ENCODE peak calls at places on chromosomes 16 and 17, in six cellular contexts. One of them, this sample, is unnamed.

GRCh38 chr17:27756467-27757371 is 43.6 kb downstream of the NOS2 start:
- DNase-seq in RWPE1: no peak
- DNase-seq in HT-29: peak; percentile 67
- DNase-seq in thyroid gland: peak; percentile 55
- DNase-seq in dorsolateral prefrontal cortex: peak; percentile 56
- DNase-seq in retinal pigment epithelial cell: no peak
- DNase-seq in this sample: peak; percentile 59

GRCh38 chr17:73760186-73760758 is 116.0 kb upstream of the SDK2 start:
- DNase-seq in RWPE1: no peak
- DNase-seq in HT-29: no peak
- DNase-seq in thyroid gland: no peak
- DNase-seq in dorsolateral prefrontal cortex: no peak
- DNase-seq in retinal pigment epithelial cell: no peak
- DNase-seq in this sample: no peak

GRCh38 chr17:78174332-78174869 is 6.0 kb downstream of the SYNGR2 start:
- DNase-seq in RWPE1: no peak
- DNase-seq in HT-29: peak; percentile 93
- DNase-seq in thyroid gland: peak; percentile 95
- DNase-seq in dorsolateral prefrontal cortex: peak; percentile 92
- DNase-seq in retinal pigment epithelial cell: no peak
- DNase-seq in this sample: peak; percentile 51

GRCh38 chr16:13441675-13442074 is 478.3 kb upstream of the ERCC4 start:
- DNase-seq in RWPE1: no peak
- DNase-seq in HT-29: no peak
- DNase-seq in thyroid gland: no peak
- DNase-seq in dorsolateral prefrontal cortex: no peak
- DNase-seq in retinal pigment epithelial cell: no peak
- DNase-seq in this sample: no peak

GRCh38 chr17:35284955-35285354 is 42.1 kb downstream of the SLFN5 start:
- DNase-seq in RWPE1: no peak
- DNase-seq in HT-29: no peak
- DNase-seq in thyroid gland: no peak
- DNase-seq in dorsolateral prefrontal cortex: no peak
- DNase-seq in retinal pigment epithelial cell: no peak
- DNase-seq in this sample: no peak

GRCh38 chr16:15055141-15056053 is 477 bp downstream of the NTAN1 start:
- DNase-seq in RWPE1: peak; percentile 14
- DNase-seq in HT-29: no peak
- DNase-seq in thyroid gland: no peak
- DNase-seq in dorsolateral prefrontal cortex: peak; percentile 22
- DNase-seq in retinal pigment epithelial cell: no peak
- DNase-seq in this sample: peak; percentile 91

GRCh38 chr16:86390335-86390734 is 120.0 kb upstream of the FOXF1 start:
- DNase-seq in RWPE1: no peak
- DNase-seq in HT-29: no peak
- DNase-seq in thyroid gland: no peak
- DNase-seq in dorsolateral prefrontal cortex: no peak
- DNase-seq in retinal pigment epithelial cell: no peak
- DNase-seq in this sample: no peak

GRCh38 chr16:23397464-23397863 is 55.5 kb downstream of the COG7 start:
- DNase-seq in RWPE1: no peak
- DNase-seq in HT-29: no peak
- DNase-seq in thyroid gland: no peak
- DNase-seq in dorsolateral prefrontal cortex: no peak
- DNase-seq in retinal pigment epithelial cell: no peak
- DNase-seq in this sample: no peak

GRCh38 chr16:11135167-11135973 is 120.6 kb downstream of the SOCS1 start:
- DNase-seq in RWPE1: peak; percentile 53
- DNase-seq in HT-29: no peak
- DNase-seq in thyroid gland: no peak
- DNase-seq in dorsolateral prefrontal cortex: no peak
- DNase-seq in retinal pigment epithelial cell: no peak
- DNase-seq in this sample: no peak

GRCh38 chr17:56806949-56807348 is 26.8 kb downstream of the C17orf67 start:
- DNase-seq in RWPE1: no peak
- DNase-seq in HT-29: no peak
- DNase-seq in thyroid gland: no peak
- DNase-seq in dorsolateral prefrontal cortex: no peak
- DNase-seq in retinal pigment epithelial cell: no peak
- DNase-seq in this sample: no peak

GRCh38 chr17:7558544-7559306 is at the start of gene TNFSF13:
- DNase-seq in RWPE1: no peak
- DNase-seq in HT-29: no peak
- DNase-seq in thyroid gland: peak; percentile 53
- DNase-seq in dorsolateral prefrontal cortex: no peak
- DNase-seq in retinal pigment epithelial cell: no peak
- DNase-seq in this sample: no peak

GRCh38 chr17:21510686-21511367 is 134.7 kb downstream of the KCNJ12 start:
- DNase-seq in RWPE1: no peak
- DNase-seq in HT-29: no peak
- DNase-seq in thyroid gland: no peak
- DNase-seq in dorsolateral prefrontal cortex: no peak
- DNase-seq in retinal pigment epithelial cell: no peak
- DNase-seq in this sample: no peak

GRCh38 chr17:36859003-36859300 is 78.3 kb upstream of the LHX1 start:
- DNase-seq in RWPE1: no peak
- DNase-seq in HT-29: no peak
- DNase-seq in thyroid gland: no peak
- DNase-seq in dorsolateral prefrontal cortex: no peak
- DNase-seq in retinal pigment epithelial cell: no peak
- DNase-seq in this sample: no peak

GRCh38 chr17:17511971-17512858 is 16.0 kb upstream of the RASD1 start:
- DNase-seq in RWPE1: peak; percentile 87
- DNase-seq in HT-29: peak; percentile 23
- DNase-seq in thyroid gland: no peak
- DNase-seq in dorsolateral prefrontal cortex: no peak
- DNase-seq in retinal pigment epithelial cell: peak; percentile 78
- DNase-seq in this sample: no peak

GRCh38 chr17:35841505-35841904 is 27.2 kb downstream of the HEATR9 start:
- DNase-seq in RWPE1: no peak
- DNase-seq in HT-29: no peak
- DNase-seq in thyroid gland: no peak
- DNase-seq in dorsolateral prefrontal cortex: no peak
- DNase-seq in retinal pigment epithelial cell: no peak
- DNase-seq in this sample: no peak

GRCh38 chr17:5118219-5118618 is 2.4 kb downstream of the USP6 start:
- DNase-seq in RWPE1: no peak
- DNase-seq in HT-29: no peak
- DNase-seq in thyroid gland: no peak
- DNase-seq in dorsolateral prefrontal cortex: no peak
- DNase-seq in retinal pigment epithelial cell: no peak
- DNase-seq in this sample: no peak

GRCh38 chr16:31712064-31712540 is 161.5 kb upstream of the ZNF267 start:
- DNase-seq in RWPE1: no peak
- DNase-seq in HT-29: no peak
- DNase-seq in thyroid gland: no peak
- DNase-seq in dorsolateral prefrontal cortex: no peak
- DNase-seq in retinal pigment epithelial cell: no peak
- DNase-seq in this sample: no peak

GRCh38 chr17:21263351-21263750 is 10.1 kb upstream of the NATD1 start:
- DNase-seq in RWPE1: peak; percentile 78
- DNase-seq in HT-29: no peak
- DNase-seq in thyroid gland: no peak
- DNase-seq in dorsolateral prefrontal cortex: no peak
- DNase-seq in retinal pigment epithelial cell: no peak
- DNase-seq in this sample: no peak

GRCh38 chr17:78805301-78805700 is 23.2 kb upstream of the CYTH1 start:
- DNase-seq in RWPE1: no peak
- DNase-seq in HT-29: no peak
- DNase-seq in thyroid gland: no peak
- DNase-seq in dorsolateral prefrontal cortex: no peak
- DNase-seq in retinal pigment epithelial cell: no peak
- DNase-seq in this sample: no peak

GRCh38 chr17:19757536-19758180 is 9.6 kb upstream of the ALDH3A1 start:
- DNase-seq in RWPE1: no peak
- DNase-seq in HT-29: no peak
- DNase-seq in thyroid gland: no peak
- DNase-seq in dorsolateral prefrontal cortex: no peak
- DNase-seq in retinal pigment epithelial cell: no peak
- DNase-seq in this sample: no peak

GRCh38 chr17:1454541-1454940 is 1.5 kb downstream of the CRK start:
- DNase-seq in RWPE1: no peak
- DNase-seq in HT-29: no peak
- DNase-seq in thyroid gland: no peak
- DNase-seq in dorsolateral prefrontal cortex: no peak
- DNase-seq in retinal pigment epithelial cell: no peak
- DNase-seq in this sample: no peak

GRCh38 chr17:19753049-19753444 is 4.9 kb upstream of the ALDH3A1 start:
- DNase-seq in RWPE1: peak; percentile 95
- DNase-seq in HT-29: peak; percentile 80
- DNase-seq in thyroid gland: peak; percentile 97
- DNase-seq in dorsolateral prefrontal cortex: no peak
- DNase-seq in retinal pigment epithelial cell: peak; percentile 77
- DNase-seq in this sample: no peak

This sample was measured in B cell.